ENCODE peak calls at places on chromosomes 4 and X, in ten cellular contexts. One of them, this sample, is unnamed.

GRCh38 chr4:8647094-8647570 is 54.6 kb downstream of the CPZ start:
- DNase-seq in BJ: no peak
- DNase-seq in NCI-H1092: no peak
- DNase-seq in endodermal cell: no peak
- DNase-seq in bronchial epithelial cell: no peak
- DNase-seq in NCI-H510A treated with DMSO at 0.1 percent for 48 hours: no peak
- DNase-seq in NCI-H1930: no peak
- DNase-seq in suprapubic skin: peak
- DNase-seq in ACHN: no peak
- DNase-seq in HEK293T: no peak
- DNase-seq in this sample: no peak

GRCh38 chr4:184330008-184330400 is 112.3 kb upstream of the ENPP6 start:
- DNase-seq in BJ: no peak
- DNase-seq in NCI-H1092: no peak
- DNase-seq in endodermal cell: no peak
- DNase-seq in bronchial epithelial cell: no peak
- DNase-seq in NCI-H510A treated with DMSO at 0.1 percent for 48 hours: no peak
- DNase-seq in NCI-H1930: no peak
- DNase-seq in suprapubic skin: peak
- DNase-seq in ACHN: no peak
- DNase-seq in HEK293T: no peak
- DNase-seq in this sample: no peak

GRCh38 chrX:10507181-10507580 is 113.2 kb downstream of the MID1 start:
- DNase-seq in BJ: no peak
- DNase-seq in NCI-H1092: no peak
- DNase-seq in endodermal cell: no peak
- DNase-seq in bronchial epithelial cell: no peak
- DNase-seq in NCI-H510A treated with DMSO at 0.1 percent for 48 hours: no peak
- DNase-seq in NCI-H1930: no peak
- DNase-seq in suprapubic skin: no peak
- DNase-seq in ACHN: no peak
- DNase-seq in HEK293T: no peak
- DNase-seq in this sample: no peak

GRCh38 chr4:99144070-99144469 is at the start of gene ADH4:
- DNase-seq in BJ: no peak
- DNase-seq in NCI-H1092: no peak
- DNase-seq in endodermal cell: no peak
- DNase-seq in bronchial epithelial cell: no peak
- DNase-seq in NCI-H510A treated with DMSO at 0.1 percent for 48 hours: no peak
- DNase-seq in NCI-H1930: no peak
- DNase-seq in suprapubic skin: no peak
- DNase-seq in ACHN: no peak
- DNase-seq in HEK293T: no peak
- DNase-seq in this sample: no peak

GRCh38 chr4:25011135-25011866 is 19.4 kb downstream of the LGI2 start:
- DNase-seq in BJ: no peak
- DNase-seq in NCI-H1092: no peak
- DNase-seq in endodermal cell: no peak
- DNase-seq in bronchial epithelial cell: no peak
- DNase-seq in NCI-H510A treated with DMSO at 0.1 percent for 48 hours: peak
- DNase-seq in NCI-H1930: peak
- DNase-seq in suprapubic skin: no peak
- DNase-seq in ACHN: no peak
- DNase-seq in HEK293T: no peak
- DNase-seq in this sample: no peak

GRCh38 chr4:18975916-18976610 is 954.5 kb upstream of the LCORL start:
- DNase-seq in BJ: no peak
- DNase-seq in NCI-H1092: no peak
- DNase-seq in endodermal cell: no peak
- DNase-seq in bronchial epithelial cell: no peak
- DNase-seq in NCI-H510A treated with DMSO at 0.1 percent for 48 hours: no peak
- DNase-seq in NCI-H1930: no peak
- DNase-seq in suprapubic skin: no peak
- DNase-seq in ACHN: no peak
- DNase-seq in HEK293T: no peak
- DNase-seq in this sample: no peak

GRCh38 chr4:9800878-9801277 is 19.4 kb downstream of the DRD5 start:
- DNase-seq in BJ: no peak
- DNase-seq in NCI-H1092: peak
- DNase-seq in endodermal cell: no peak
- DNase-seq in bronchial epithelial cell: no peak
- DNase-seq in NCI-H510A treated with DMSO at 0.1 percent for 48 hours: peak
- DNase-seq in NCI-H1930: no peak
- DNase-seq in suprapubic skin: no peak
- DNase-seq in ACHN: no peak
- DNase-seq in HEK293T: no peak
- DNase-seq in this sample: no peak

GRCh38 chrX:10579753-10580060 is 40.7 kb downstream of the MID1 start:
- DNase-seq in BJ: no peak
- DNase-seq in NCI-H1092: no peak
- DNase-seq in endodermal cell: no peak
- DNase-seq in bronchial epithelial cell: no peak
- DNase-seq in NCI-H510A treated with DMSO at 0.1 percent for 48 hours: peak
- DNase-seq in NCI-H1930: no peak
- DNase-seq in suprapubic skin: no peak
- DNase-seq in ACHN: peak
- DNase-seq in HEK293T: no peak
- DNase-seq in this sample: no peak

GRCh38 chr4:2062808-2063524 is 3.8 kb downstream of the NAT8L start:
- DNase-seq in BJ: no peak
- DNase-seq in NCI-H1092: no peak
- DNase-seq in endodermal cell: no peak
- DNase-seq in bronchial epithelial cell: no peak
- DNase-seq in NCI-H510A treated with DMSO at 0.1 percent for 48 hours: no peak
- DNase-seq in NCI-H1930: no peak
- DNase-seq in suprapubic skin: no peak
- DNase-seq in ACHN: no peak
- DNase-seq in HEK293T: no peak
- DNase-seq in this sample: no peak

GRCh38 chrX:21723097-21723496 is 34.8 kb downstream of the SMPX start:
- DNase-seq in BJ: no peak
- DNase-seq in NCI-H1092: no peak
- DNase-seq in endodermal cell: peak
- DNase-seq in bronchial epithelial cell: no peak
- DNase-seq in NCI-H510A treated with DMSO at 0.1 percent for 48 hours: no peak
- DNase-seq in NCI-H1930: no peak
- DNase-seq in suprapubic skin: no peak
- DNase-seq in ACHN: no peak
- DNase-seq in HEK293T: no peak
- DNase-seq in this sample: no peak

GRCh38 chr4:10182446-10183424 is 66.1 kb upstream of the WDR1 start:
- DNase-seq in BJ: no peak
- DNase-seq in NCI-H1092: no peak
- DNase-seq in endodermal cell: no peak
- DNase-seq in bronchial epithelial cell: no peak
- DNase-seq in NCI-H510A treated with DMSO at 0.1 percent for 48 hours: no peak
- DNase-seq in NCI-H1930: no peak
- DNase-seq in suprapubic skin: no peak
- DNase-seq in ACHN: no peak
- DNase-seq in HEK293T: no peak
- DNase-seq in this sample: no peak

GRCh38 chr4:48093949-48094550 is 40.0 kb downstream of the TXK start:
- DNase-seq in BJ: no peak
- DNase-seq in NCI-H1092: no peak
- DNase-seq in endodermal cell: peak
- DNase-seq in bronchial epithelial cell: peak
- DNase-seq in NCI-H510A treated with DMSO at 0.1 percent for 48 hours: no peak
- DNase-seq in NCI-H1930: no peak
- DNase-seq in suprapubic skin: no peak
- DNase-seq in ACHN: peak
- DNase-seq in HEK293T: peak
- DNase-seq in this sample: no peak

GRCh38 chrX:46251755-46252154 is 293.5 kb downstream of the ZNF674 start:
- DNase-seq in BJ: no peak
- DNase-seq in NCI-H1092: no peak
- DNase-seq in endodermal cell: no peak
- DNase-seq in bronchial epithelial cell: peak
- DNase-seq in NCI-H510A treated with DMSO at 0.1 percent for 48 hours: no peak
- DNase-seq in NCI-H1930: no peak
- DNase-seq in suprapubic skin: no peak
- DNase-seq in ACHN: no peak
- DNase-seq in HEK293T: no peak
- DNase-seq in this sample: no peak

GRCh38 chr4:26238782-26239647 is 81.8 kb upstream of the RBPJ start:
- DNase-seq in BJ: no peak
- DNase-seq in NCI-H1092: peak
- DNase-seq in endodermal cell: peak
- DNase-seq in bronchial epithelial cell: no peak
- DNase-seq in NCI-H510A treated with DMSO at 0.1 percent for 48 hours: peak
- DNase-seq in NCI-H1930: peak
- DNase-seq in suprapubic skin: no peak
- DNase-seq in ACHN: no peak
- DNase-seq in HEK293T: no peak
- DNase-seq in this sample: no peak

GRCh38 chr4:30001628-30002027 is 718.5 kb upstream of the PCDH7 start:
- DNase-seq in BJ: no peak
- DNase-seq in NCI-H1092: no peak
- DNase-seq in endodermal cell: no peak
- DNase-seq in bronchial epithelial cell: no peak
- DNase-seq in NCI-H510A treated with DMSO at 0.1 percent for 48 hours: no peak
- DNase-seq in NCI-H1930: no peak
- DNase-seq in suprapubic skin: no peak
- DNase-seq in ACHN: no peak
- DNase-seq in HEK293T: no peak
- DNase-seq in this sample: no peak

GRCh38 chr4:11338990-11339782 is 89.5 kb downstream of the HS3ST1 start:
- DNase-seq in BJ: no peak
- DNase-seq in NCI-H1092: peak
- DNase-seq in endodermal cell: no peak
- DNase-seq in bronchial epithelial cell: no peak
- DNase-seq in NCI-H510A treated with DMSO at 0.1 percent for 48 hours: peak
- DNase-seq in NCI-H1930: no peak
- DNase-seq in suprapubic skin: no peak
- DNase-seq in ACHN: no peak
- DNase-seq in HEK293T: no peak
- DNase-seq in this sample: no peak

GRCh38 chr4:89939994-89940393 is 45.3 kb downstream of the MMRN1 start:
- DNase-seq in BJ: no peak
- DNase-seq in NCI-H1092: peak
- DNase-seq in endodermal cell: no peak
- DNase-seq in bronchial epithelial cell: no peak
- DNase-seq in NCI-H510A treated with DMSO at 0.1 percent for 48 hours: peak
- DNase-seq in NCI-H1930: peak
- DNase-seq in suprapubic skin: no peak
- DNase-seq in ACHN: no peak
- DNase-seq in HEK293T: no peak
- DNase-seq in this sample: no peak

GRCh38 chr4:179803857-179804256 is 2361.6 kb upstream of the AGA start:
- DNase-seq in BJ: no peak
- DNase-seq in NCI-H1092: no peak
- DNase-seq in endodermal cell: no peak
- DNase-seq in bronchial epithelial cell: no peak
- DNase-seq in NCI-H510A treated with DMSO at 0.1 percent for 48 hours: no peak
- DNase-seq in NCI-H1930: no peak
- DNase-seq in suprapubic skin: no peak
- DNase-seq in ACHN: no peak
- DNase-seq in HEK293T: no peak
- DNase-seq in this sample: no peak

GRCh38 chr4:82798168-82799005 is at the start of gene SCD5:
- DNase-seq in BJ: peak
- DNase-seq in NCI-H1092: peak
- DNase-seq in endodermal cell: peak
- DNase-seq in bronchial epithelial cell: peak
- DNase-seq in NCI-H510A treated with DMSO at 0.1 percent for 48 hours: peak
- DNase-seq in NCI-H1930: peak
- DNase-seq in suprapubic skin: peak
- DNase-seq in ACHN: peak
- DNase-seq in HEK293T: peak
- DNase-seq in this sample: no peak

GRCh38 chrX:19156223-19156622 is 34.0 kb upstream of the ADGRG2 start:
- DNase-seq in BJ: no peak
- DNase-seq in NCI-H1092: no peak
- DNase-seq in endodermal cell: peak
- DNase-seq in bronchial epithelial cell: peak
- DNase-seq in NCI-H510A treated with DMSO at 0.1 percent for 48 hours: no peak
- DNase-seq in NCI-H1930: no peak
- DNase-seq in suprapubic skin: no peak
- DNase-seq in ACHN: no peak
- DNase-seq in HEK293T: peak
- DNase-seq in this sample: no peak

GRCh38 chr4:111230265-111230664 is 607.4 kb upstream of the PITX2 start:
- DNase-seq in BJ: no peak
- DNase-seq in NCI-H1092: no peak
- DNase-seq in endodermal cell: no peak
- DNase-seq in bronchial epithelial cell: no peak
- DNase-seq in NCI-H510A treated with DMSO at 0.1 percent for 48 hours: no peak
- DNase-seq in NCI-H1930: no peak
- DNase-seq in suprapubic skin: no peak
- DNase-seq in ACHN: no peak
- DNase-seq in HEK293T: no peak
- DNase-seq in this sample: peak

GRCh38 chrX:9794495-9794894 is 8.3 kb downstream of the SHROOM2 start:
- DNase-seq in BJ: no peak
- DNase-seq in NCI-H1092: no peak
- DNase-seq in endodermal cell: no peak
- DNase-seq in bronchial epithelial cell: no peak
- DNase-seq in NCI-H510A treated with DMSO at 0.1 percent for 48 hours: no peak
- DNase-seq in NCI-H1930: no peak
- DNase-seq in suprapubic skin: no peak
- DNase-seq in ACHN: no peak
- DNase-seq in HEK293T: no peak
- DNase-seq in this sample: no peak

GRCh38 chr4:2958446-2958845 is 4.8 kb downstream of the NOP14 start:
- DNase-seq in BJ: no peak
- DNase-seq in NCI-H1092: no peak
- DNase-seq in endodermal cell: no peak
- DNase-seq in bronchial epithelial cell: peak
- DNase-seq in NCI-H510A treated with DMSO at 0.1 percent for 48 hours: no peak
- DNase-seq in NCI-H1930: no peak
- DNase-seq in suprapubic skin: no peak
- DNase-seq in ACHN: no peak
- DNase-seq in HEK293T: no peak
- DNase-seq in this sample: no peak

GRCh38 chrX:118644378-118644777 is 83.0 kb upstream of the IL13RA1 start:
- DNase-seq in BJ: no peak
- DNase-seq in NCI-H1092: no peak
- DNase-seq in endodermal cell: no peak
- DNase-seq in bronchial epithelial cell: peak
- DNase-seq in NCI-H510A treated with DMSO at 0.1 percent for 48 hours: peak
- DNase-seq in NCI-H1930: no peak
- DNase-seq in suprapubic skin: no peak
- DNase-seq in ACHN: peak
- DNase-seq in HEK293T: peak
- DNase-seq in this sample: peak

GRCh38 chrX:10356979-10357378 is 200.2 kb downstream of the CLCN4 start:
- DNase-seq in BJ: no peak
- DNase-seq in NCI-H1092: no peak
- DNase-seq in endodermal cell: no peak
- DNase-seq in bronchial epithelial cell: peak
- DNase-seq in NCI-H510A treated with DMSO at 0.1 percent for 48 hours: no peak
- DNase-seq in NCI-H1930: no peak
- DNase-seq in suprapubic skin: no peak
- DNase-seq in ACHN: no peak
- DNase-seq in HEK293T: no peak
- DNase-seq in this sample: no peak

GRCh38 chr4:107037188-107037587 is 1.1 kb upstream of the DKK2 start:
- DNase-seq in BJ: no peak
- DNase-seq in NCI-H1092: no peak
- DNase-seq in endodermal cell: peak
- DNase-seq in bronchial epithelial cell: peak
- DNase-seq in NCI-H510A treated with DMSO at 0.1 percent for 48 hours: peak
- DNase-seq in NCI-H1930: peak
- DNase-seq in suprapubic skin: peak
- DNase-seq in ACHN: peak
- DNase-seq in HEK293T: peak
- DNase-seq in this sample: no peak

GRCh38 chr4:142440093-142440492 is 406.0 kb downstream of the INPP4B start:
- DNase-seq in BJ: no peak
- DNase-seq in NCI-H1092: no peak
- DNase-seq in endodermal cell: no peak
- DNase-seq in bronchial epithelial cell: no peak
- DNase-seq in NCI-H510A treated with DMSO at 0.1 percent for 48 hours: no peak
- DNase-seq in NCI-H1930: no peak
- DNase-seq in suprapubic skin: no peak
- DNase-seq in ACHN: no peak
- DNase-seq in HEK293T: no peak
- DNase-seq in this sample: no peak

GRCh38 chrX:80420147-80420546 is at the start of gene TENT5D:
- DNase-seq in BJ: no peak
- DNase-seq in NCI-H1092: no peak
- DNase-seq in endodermal cell: no peak
- DNase-seq in bronchial epithelial cell: no peak
- DNase-seq in NCI-H510A treated with DMSO at 0.1 percent for 48 hours: no peak
- DNase-seq in NCI-H1930: no peak
- DNase-seq in suprapubic skin: no peak
- DNase-seq in ACHN: no peak
- DNase-seq in HEK293T: no peak
- DNase-seq in this sample: no peak